ENCODE peak calls at places on chromosomes 1 and 21, in four cellular contexts. B is activated B cell treated with CpG ODN at 0.5 μM for 24 hours; A is kidney; L is CD8-positive, alpha-beta T cell. E is an unnamed sample.

GRCh38 chr1:47477595-47478080 is 39.8 kb downstream of the FOXD2 start:
- DNase-seq in L (no peak), B (no peak), A (no peak), E (no peak)

GRCh38 chr1:25657786-25658760 is 41.5 kb downstream of the MAN1C1 start:
- DNase-seq in A (no peak), L (no peak), B (no peak), E (no peak)

GRCh38 chr21:42031816-42032215 is 21.7 kb upstream of the ZBTB21 start:
- DNase-seq in L (no peak), B (no peak), A (no peak), E (no peak)

GRCh38 chr21:31497939-31498338 is 153.9 kb upstream of the TIAM1 start:
- DNase-seq in L (no peak), A (no peak), B (no peak), E (no peak)

GRCh38 chr1:48869116-48869893 is 92.6 kb upstream of the BEND5 start:
- DNase-seq in B (no peak), A (no peak), L (no peak), E (no peak)

GRCh38 chr1:161827786-161828185 is 61.7 kb downstream of the ATF6 start:
- DNase-seq in A (no peak), B (no peak), L (no peak), E (no peak)

GRCh38 chr1:10796029-10796944 is at the start of gene CASZ1:
- DNase-seq in L (no peak), B (no peak), A (peak; percentile 92), E (peak; percentile 42)

GRCh38 chr1:234881893-234882771 is 246.5 kb downstream of the TOMM20 start:
- DNase-seq in B (no peak), L (no peak), A (no peak), E (no peak)

GRCh38 chr1:222877854-222878253 is 63.0 kb downstream of the DISP1 start:
- DNase-seq in B (no peak), L (no peak), A (no peak), E (no peak)

GRCh38 chr1:207407655-207408256 is 46.4 kb upstream of the CR2 start:
- DNase-seq in L (no peak), A (no peak), B (no peak), E (no peak)

GRCh38 chr1:243680861-243681260 is 169.2 kb downstream of the AKT3 start:
- DNase-seq in B (no peak), A (no peak), L (no peak), E (no peak)

GRCh38 chr1:112501810-112502641 is 6.7 kb upstream of the WNT2B start:
- DNase-seq in L (peak; percentile 28), B (peak; percentile 51), A (peak; percentile 89), E (peak; percentile 48)

DNA sequence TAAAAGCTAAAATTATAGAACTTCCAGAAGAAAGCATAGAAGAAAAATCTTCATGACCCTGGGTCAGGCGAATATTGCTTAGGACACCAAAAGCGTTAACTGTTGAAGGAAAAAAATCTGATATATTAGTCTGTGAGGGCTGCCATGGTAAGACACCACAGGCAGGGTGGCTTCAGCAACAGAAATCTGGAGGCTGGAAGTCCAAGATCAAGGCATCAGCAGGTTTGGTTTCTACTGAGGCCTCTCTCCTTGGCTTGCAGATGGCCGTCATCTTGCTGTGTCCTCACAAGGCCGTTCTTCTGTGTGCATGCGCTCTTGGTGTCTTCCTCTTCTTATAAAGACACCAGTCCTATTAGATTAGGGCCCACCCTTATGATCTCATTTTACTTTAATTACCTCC is 14.5 kb downstream of the IFNLR1 start:
- DNase-seq in L (no peak), B (no peak), A (no peak), E (no peak)
- TF ChIP-seq CTCF in L (no peak), B (no peak), A (no peak), E (no peak)

GRCh38 chr21:45555557-45556301 is 13.5 kb upstream of the SLC19A1 start:
- DNase-seq in L (peak; percentile 30), B (peak; percentile 56), A (peak; percentile 94), E (no peak)
- TF ChIP-seq CTCF in L (no peak), B (no peak), A (no peak), E (no peak)

DNA sequence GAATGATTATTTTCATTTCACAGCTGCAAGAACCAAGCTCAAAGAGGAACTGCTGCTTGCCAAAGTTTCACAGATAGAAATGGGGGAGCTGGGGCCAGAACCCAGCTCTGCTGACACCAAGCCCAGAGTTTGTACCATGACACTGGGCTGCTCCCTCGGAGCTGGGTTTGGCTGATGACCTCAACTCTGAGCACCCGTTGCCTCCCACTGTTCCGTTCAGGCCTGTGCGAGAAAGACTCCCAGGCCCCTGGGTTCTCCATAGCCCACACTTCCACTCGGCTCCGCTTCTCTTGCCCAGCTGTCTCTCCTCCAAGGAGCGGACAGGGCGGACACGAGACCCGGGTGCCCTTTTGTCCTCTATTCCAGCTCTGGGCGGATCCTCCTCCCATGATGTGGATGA is 55.2 kb downstream of the NGF start:
- DNase-seq in A (peak; percentile 94), B (no peak), L (no peak), E (no peak)
- TF ChIP-seq CTCF in A (no peak), B (no peak), L (no peak), E (no peak)

DNA sequence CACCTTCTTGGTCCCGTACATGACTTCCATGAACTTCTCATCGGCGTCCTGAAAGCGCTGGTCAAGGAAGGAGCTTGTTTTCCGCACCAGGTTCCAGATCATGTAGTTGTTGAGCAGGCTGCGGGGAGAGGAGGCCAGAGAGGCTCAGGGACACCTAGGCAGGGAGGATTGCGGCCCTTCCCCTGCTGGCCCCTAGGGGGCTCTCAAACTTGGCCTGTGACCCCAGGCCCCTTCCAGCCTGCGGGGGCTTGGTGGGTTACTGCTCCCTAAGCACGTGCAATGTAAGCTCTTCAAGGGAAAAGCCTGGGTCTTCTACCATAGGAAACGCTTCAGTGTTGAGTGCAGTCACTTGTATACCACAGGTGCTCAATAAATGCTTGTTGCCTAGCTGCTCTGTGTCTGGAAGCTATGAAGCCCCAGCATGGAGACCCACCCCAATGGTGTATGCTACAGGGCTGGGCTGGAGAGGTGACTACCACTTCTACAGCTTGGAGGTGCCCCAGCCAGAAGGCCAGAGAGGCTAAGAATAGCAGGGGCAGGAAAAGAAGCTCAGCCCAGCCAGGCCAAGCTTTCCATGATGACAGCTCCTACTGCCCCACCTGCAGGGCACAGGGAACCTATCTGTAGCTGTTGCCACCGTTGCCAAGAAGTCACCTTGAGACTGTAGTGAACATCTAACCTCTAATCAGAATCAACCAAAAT is 45.1 kb downstream of the ECE1 start:
- DNase-seq in A (no peak), L (no peak), B (no peak), E (no peak)
- TF ChIP-seq CTCF in A (no peak), L (no peak), B (no peak), E (no peak)

DNA sequence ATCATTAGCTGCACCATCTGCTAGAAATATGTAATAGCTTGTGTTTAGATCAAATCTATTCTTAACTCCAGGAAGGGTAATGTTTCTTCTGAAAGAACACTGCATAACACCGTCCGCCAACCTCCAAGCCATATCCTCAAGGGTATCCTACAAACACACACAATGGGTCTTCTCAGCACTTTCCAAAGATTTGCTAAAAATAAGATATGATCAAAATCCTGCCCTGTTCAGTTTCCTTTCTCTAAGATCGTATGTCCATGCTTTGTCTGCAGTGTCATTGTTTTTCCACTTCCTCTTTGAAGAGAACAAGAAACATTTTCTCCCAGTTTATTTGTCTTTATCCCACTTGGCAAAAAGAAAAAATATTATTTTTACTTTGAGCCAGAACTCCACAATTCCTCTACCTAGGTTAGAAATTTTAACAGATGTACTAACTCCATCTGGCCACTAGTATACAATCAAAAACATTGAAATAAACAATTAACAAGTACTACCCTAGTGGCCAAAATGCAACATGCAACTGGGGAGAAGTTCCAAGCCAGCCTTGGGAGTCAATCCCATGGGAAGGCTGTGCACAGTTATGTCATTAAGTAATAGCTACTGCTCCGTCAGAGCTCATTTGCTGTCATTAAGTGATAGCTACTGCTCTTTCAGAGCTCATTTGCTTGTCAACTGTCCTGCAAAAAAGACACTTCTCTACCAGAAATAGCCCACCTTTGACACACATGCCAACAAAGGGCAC is 37.8 kb downstream of the FRRS1 start:
- DNase-seq in A (no peak), L (no peak), B (no peak), E (no peak)
- TF ChIP-seq CTCF in A (peak; percentile 9), L (peak; percentile 42), B (no peak), E (no peak)

DNA sequence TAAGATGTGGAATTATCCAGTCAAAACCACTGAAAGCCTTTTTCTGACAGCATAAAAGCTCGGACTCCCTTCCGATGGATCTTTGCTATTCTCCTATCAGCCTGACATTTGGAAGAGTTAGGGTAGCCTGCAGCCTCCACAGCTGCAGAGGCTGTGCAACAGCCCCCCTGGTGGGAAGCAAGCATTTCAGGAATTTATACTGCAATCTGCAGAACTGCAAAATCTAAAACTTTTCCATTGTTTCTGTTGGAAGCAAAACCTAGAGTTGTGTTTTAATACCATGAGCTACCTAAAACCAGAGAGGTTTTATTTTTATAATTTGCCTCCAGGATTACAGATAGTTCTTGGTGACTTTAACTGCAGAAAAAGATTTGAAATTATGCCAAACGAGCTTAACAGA is 64.5 kb downstream of the PRDM2 start:
- DNase-seq in L (no peak), B (no peak), A (no peak), E (no peak)
- TF ChIP-seq CTCF in L (no peak), B (no peak), A (no peak), E (no peak)

GRCh38 chr1:178999061-178999460 is 26.6 kb upstream of the FAM20B start:
- DNase-seq in B (no peak), A (no peak), L (no peak), E (no peak)
- TF ChIP-seq CTCF in B (no peak), A (no peak), L (no peak), E (no peak)

DNA sequence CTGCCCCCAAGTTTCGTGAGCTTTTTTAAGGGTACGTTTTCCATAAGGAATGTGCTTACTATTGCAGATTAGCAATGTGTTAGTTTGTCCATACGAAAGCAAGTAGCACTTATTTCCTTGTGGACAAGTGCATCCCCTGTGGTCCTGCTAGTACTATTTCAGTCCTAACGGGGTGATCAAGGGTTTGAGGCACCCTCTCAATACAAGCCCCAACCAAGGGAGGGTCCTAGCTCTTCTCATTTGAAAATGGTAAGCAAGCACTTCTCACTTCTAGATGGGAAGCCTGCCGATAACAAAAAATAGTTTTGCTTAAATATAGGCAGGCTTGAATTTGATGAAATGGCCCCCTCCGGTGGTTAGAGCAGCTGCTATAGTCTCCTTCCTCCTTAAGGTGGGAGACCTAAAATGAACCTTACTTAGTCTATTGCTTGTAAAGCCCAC is 64.0 kb upstream of the HMCN1 start:
- DNase-seq in L (peak; percentile 45), B (no peak), A (no peak), E (no peak)
- TF ChIP-seq CTCF in L (peak; percentile 69), B (no peak), A (peak; percentile 63), E (no peak)